ENCODE peak calls at places on chromosomes 16 and 17, in six cellular contexts. E is GM23338; H is A549; V is brain microvascular endothelial cell; B is stimulated activated CD4-positive, alpha-beta T cell treated with anti-CD3 and anti-CD28 coated beads, Interleukin-2, amount 100 ng/mL, for 48 hours; T is H54. Q is an unnamed sample.

GRCh38 chr17:15303851-15304250 is 37.5 kb downstream of the TEKT3 start:
- DNase-seq in V (no peak), T (no peak), E (no peak), H (no peak), B (no peak), Q (no peak)

GRCh38 chr17:48576479-48577309 is 1.5 kb downstream of the HOXB4 start:
- DNase-seq in B (no peak), V (no peak), T (no peak), E (no peak), H (no peak), Q (no peak)

GRCh38 chr16:15434079-15434424 is 336 bp upstream of the BMERB1 start:
- DNase-seq in V (no peak), T (no peak), H (no peak), E (no peak), B (no peak), Q (no peak)

GRCh38 chr16:19307587-19308241 is 22.2 kb downstream of the CLEC19A start:
- DNase-seq in V (no peak), H (no peak), T (no peak), E (peak; percentile 84), B (no peak), Q (no peak)

GRCh38 chr17:28970879-28971278 is 19.6 kb upstream of the PHF12 start:
- DNase-seq in B (no peak), T (no peak), V (no peak), H (no peak), E (no peak), Q (no peak)

GRCh38 chr17:3835410-3836229 is 10.4 kb downstream of the NCBP3 start:
- DNase-seq in H (no peak), B (no peak), T (peak; percentile 40), E (no peak), V (no peak), Q (no peak)

GRCh38 chr17:57294629-57295501 is 38.5 kb downstream of the MSI2 start:
- DNase-seq in V (peak; percentile 29), B (no peak), H (peak; percentile 28), E (peak; percentile 55), T (peak; percentile 91), Q (peak; percentile 76)

GRCh38 chr16:22077700-22078313 is 14.5 kb upstream of the VWA3A start:
- DNase-seq in B (peak; percentile 73), T (peak; percentile 40), V (peak; percentile 71), H (peak; percentile 50), E (peak; percentile 87), Q (peak; percentile 63)

GRCh38 chr16:10390867-10391266 is 5.0 kb downstream of the ATF7IP2 start:
- DNase-seq in E (no peak), V (no peak), B (no peak), H (no peak), T (no peak), Q (no peak)

GRCh38 chr16:23952128-23953041 is 116.6 kb downstream of the PRKCB start:
- DNase-seq in T (no peak), B (no peak), E (no peak), H (no peak), V (peak; percentile 14), Q (peak; percentile 85)

GRCh38 chr17:65099941-65100315 is 37.2 kb upstream of the RGS9 start:
- DNase-seq in V (peak; percentile 99), T (peak; percentile 65), H (peak; percentile 84), E (peak; percentile 21), B (peak; percentile 74), Q (peak; percentile 78)

GRCh38 chr16:11742041-11742535 is 569 bp downstream of the TXNDC11 start:
- DNase-seq in H (peak; percentile 39), B (peak; percentile 39), E (no peak), T (peak; percentile 31), V (no peak), Q (peak; percentile 12)

GRCh38 chr17:4573682-4574081 is 10.6 kb upstream of the SMTNL2 start:
- DNase-seq in T (no peak), E (no peak), V (no peak), H (peak; percentile 53), B (peak; percentile 64), Q (no peak)

GRCh38 chr17:7015587-7016020 is 3.2 kb downstream of the RNASEK start:
- DNase-seq in T (no peak), V (no peak), B (no peak), E (no peak), H (no peak), Q (no peak)

GRCh38 chr16:57151369-57151768 is 34.5 kb downstream of the PSME3IP1 start:
- DNase-seq in B (no peak), V (no peak), E (no peak), H (no peak), T (no peak), Q (no peak)

GRCh38 chr17:70521821-70522256 is 352.5 kb downstream of the KCNJ2 start:
- DNase-seq in T (no peak), B (no peak), H (no peak), E (no peak), V (peak; percentile 5), Q (peak; percentile 32)

GRCh38 chr16:63617990-63618763 is 1503.7 kb downstream of the CDH11 start:
- DNase-seq in V (no peak), E (peak; percentile 55), T (no peak), B (no peak), H (peak; percentile 73), Q (peak; percentile 44)

GRCh38 chr17:32947736-32948135 is 19.8 kb downstream of the TMEM98 start:
- DNase-seq in V (no peak), E (no peak), B (no peak), H (no peak), T (no peak), Q (no peak)